ENCODE peak calls at places on chromosomes 16 and 17, in six cellular contexts. One of them, this sample, is unnamed.

GRCh38 chr16:66344533-66345145 is 21.9 kb upstream of the CDH5 start:
- DNase-seq in colonic mucosa: peak; percentile 45
- DNase-seq in A549: peak; percentile 31
- DNase-seq in natural killer cell: no peak
- DNase-seq in tibial nerve: peak; percentile 86
- DNase-seq in ovary: no peak
- DNase-seq in this sample: no peak

GRCh38 chr16:66904846-66905632 is 13.6 kb downstream of the CDH16 start:
- DNase-seq in colonic mucosa: no peak
- DNase-seq in A549: no peak
- DNase-seq in natural killer cell: no peak
- DNase-seq in tibial nerve: no peak
- DNase-seq in ovary: peak; percentile 73
- DNase-seq in this sample: no peak

GRCh38 chr17:28744104-28744801 is 442 bp downstream of the TRAF4 start:
- DNase-seq in colonic mucosa: peak; percentile 76
- DNase-seq in A549: peak; percentile 81
- DNase-seq in natural killer cell: peak; percentile 60
- DNase-seq in tibial nerve: peak; percentile 54
- DNase-seq in ovary: peak; percentile 83
- DNase-seq in this sample: no peak

GRCh38 chr17:48597492-48597774 is 3.9 kb upstream of the HOXB5 start:
- DNase-seq in colonic mucosa: no peak
- DNase-seq in A549: no peak
- DNase-seq in natural killer cell: no peak
- DNase-seq in tibial nerve: no peak
- DNase-seq in ovary: no peak
- DNase-seq in this sample: no peak

GRCh38 chr16:73997340-73997711 is 299.3 kb upstream of the PSMD7 start:
- DNase-seq in colonic mucosa: peak; percentile 22
- DNase-seq in A549: no peak
- DNase-seq in natural killer cell: no peak
- DNase-seq in tibial nerve: no peak
- DNase-seq in ovary: no peak
- DNase-seq in this sample: no peak

GRCh38 chr16:4370570-4371480 is 823 bp upstream of the VASN start:
- DNase-seq in colonic mucosa: peak; percentile 66
- DNase-seq in A549: no peak
- DNase-seq in natural killer cell: no peak
- DNase-seq in tibial nerve: peak; percentile 70
- DNase-seq in ovary: peak; percentile 94
- DNase-seq in this sample: no peak

GRCh38 chr17:5123343-5124124 is 7.7 kb downstream of the USP6 start:
- DNase-seq in colonic mucosa: peak; percentile 11
- DNase-seq in A549: no peak
- DNase-seq in natural killer cell: no peak
- DNase-seq in tibial nerve: no peak
- DNase-seq in ovary: no peak
- DNase-seq in this sample: no peak

GRCh38 chr16:81831722-81832126 is 52.6 kb downstream of the PLCG2 start:
- DNase-seq in colonic mucosa: peak; percentile 51
- DNase-seq in A549: no peak
- DNase-seq in natural killer cell: peak; percentile 79
- DNase-seq in tibial nerve: peak; percentile 7
- DNase-seq in ovary: no peak
- DNase-seq in this sample: peak; percentile 94

GRCh38 chr16:57482845-57483545 is 3.3 kb downstream of the DOK4 start:
- DNase-seq in colonic mucosa: no peak
- DNase-seq in A549: no peak
- DNase-seq in natural killer cell: no peak
- DNase-seq in tibial nerve: no peak
- DNase-seq in ovary: no peak
- DNase-seq in this sample: no peak

GRCh38 chr17:28665994-28666393 is 4.0 kb downstream of the SUPT6H start:
- DNase-seq in colonic mucosa: no peak
- DNase-seq in A549: no peak
- DNase-seq in natural killer cell: no peak
- DNase-seq in tibial nerve: no peak
- DNase-seq in ovary: no peak
- DNase-seq in this sample: no peak

GRCh38 chr16:539901-540530 is 12.5 kb downstream of the CAPN15 start:
- DNase-seq in colonic mucosa: no peak
- DNase-seq in A549: no peak
- DNase-seq in natural killer cell: no peak
- DNase-seq in tibial nerve: no peak
- DNase-seq in ovary: no peak
- DNase-seq in this sample: no peak
- TF ChIP-seq CTCF in colonic mucosa: no peak
- TF ChIP-seq CTCF in A549: no peak
- TF ChIP-seq CTCF in natural killer cell: no peak
- TF ChIP-seq CTCF in tibial nerve: no peak
- TF ChIP-seq CTCF in ovary: no peak
- TF ChIP-seq CTCF in this sample: no peak

DNA sequence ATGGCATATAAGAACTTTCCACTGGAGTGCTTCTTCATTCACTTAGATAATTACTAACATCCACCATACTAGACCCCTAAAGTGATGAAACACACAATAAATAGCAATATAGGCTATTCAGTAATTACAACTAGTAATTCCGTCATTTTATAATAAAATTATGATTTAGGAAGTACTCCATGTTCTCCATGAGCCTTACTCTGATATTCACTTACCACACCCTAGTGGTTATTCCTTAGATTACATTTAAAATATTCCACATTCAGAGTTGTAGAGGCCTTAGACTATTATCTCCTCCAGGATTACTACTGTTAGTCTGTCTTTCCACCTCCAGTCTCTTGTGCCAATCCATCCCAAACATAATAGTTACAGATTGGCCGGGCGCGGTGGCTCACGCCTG is 62.4 kb downstream of the STH start:
- DNase-seq in colonic mucosa: no peak
- DNase-seq in A549: peak; percentile 42
- DNase-seq in natural killer cell: no peak
- DNase-seq in tibial nerve: no peak
- DNase-seq in ovary: no peak
- DNase-seq in this sample: no peak
- TF ChIP-seq CTCF in colonic mucosa: no peak
- TF ChIP-seq CTCF in A549: peak; percentile 46
- TF ChIP-seq CTCF in natural killer cell: peak; percentile 48
- TF ChIP-seq CTCF in tibial nerve: no peak
- TF ChIP-seq CTCF in ovary: no peak
- TF ChIP-seq CTCF in this sample: peak; percentile 59

DNA sequence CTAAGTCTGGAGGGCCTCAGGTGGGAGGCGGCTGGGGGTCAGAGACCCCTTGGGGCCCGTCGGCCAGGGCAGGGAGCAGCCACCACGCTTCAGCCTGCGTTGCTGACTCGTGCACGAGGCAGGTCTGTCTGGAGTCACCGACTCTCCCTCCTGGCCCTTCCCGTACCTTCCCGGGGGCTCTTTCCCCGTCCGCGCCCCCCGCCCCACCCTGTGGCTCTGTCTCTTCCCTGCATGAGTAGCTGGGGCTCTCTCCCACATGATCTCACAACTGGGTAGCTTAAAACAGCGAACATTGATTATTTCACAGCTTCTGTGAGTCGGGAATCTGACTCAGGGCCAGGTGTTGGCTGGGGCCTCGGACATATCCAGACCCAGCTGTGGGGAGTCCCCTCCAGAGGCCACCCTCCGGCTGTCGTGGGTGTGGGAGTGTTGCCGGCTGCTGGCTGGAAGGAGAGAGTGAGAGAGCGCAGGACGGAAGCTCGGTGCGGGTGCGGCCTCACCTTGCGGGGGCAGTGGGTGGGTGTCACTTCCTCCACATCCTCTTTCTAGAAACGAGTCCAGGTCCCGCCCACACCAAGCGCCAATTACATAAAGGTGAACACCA is 17.3 kb downstream of the BAHCC1 start:
- DNase-seq in colonic mucosa: no peak
- DNase-seq in A549: no peak
- DNase-seq in natural killer cell: peak; percentile 60
- DNase-seq in tibial nerve: no peak
- DNase-seq in ovary: peak; percentile 61
- DNase-seq in this sample: no peak
- TF ChIP-seq CTCF in colonic mucosa: no peak
- TF ChIP-seq CTCF in A549: no peak
- TF ChIP-seq CTCF in natural killer cell: no peak
- TF ChIP-seq CTCF in tibial nerve: no peak
- TF ChIP-seq CTCF in ovary: no peak
- TF ChIP-seq CTCF in this sample: no peak

DNA sequence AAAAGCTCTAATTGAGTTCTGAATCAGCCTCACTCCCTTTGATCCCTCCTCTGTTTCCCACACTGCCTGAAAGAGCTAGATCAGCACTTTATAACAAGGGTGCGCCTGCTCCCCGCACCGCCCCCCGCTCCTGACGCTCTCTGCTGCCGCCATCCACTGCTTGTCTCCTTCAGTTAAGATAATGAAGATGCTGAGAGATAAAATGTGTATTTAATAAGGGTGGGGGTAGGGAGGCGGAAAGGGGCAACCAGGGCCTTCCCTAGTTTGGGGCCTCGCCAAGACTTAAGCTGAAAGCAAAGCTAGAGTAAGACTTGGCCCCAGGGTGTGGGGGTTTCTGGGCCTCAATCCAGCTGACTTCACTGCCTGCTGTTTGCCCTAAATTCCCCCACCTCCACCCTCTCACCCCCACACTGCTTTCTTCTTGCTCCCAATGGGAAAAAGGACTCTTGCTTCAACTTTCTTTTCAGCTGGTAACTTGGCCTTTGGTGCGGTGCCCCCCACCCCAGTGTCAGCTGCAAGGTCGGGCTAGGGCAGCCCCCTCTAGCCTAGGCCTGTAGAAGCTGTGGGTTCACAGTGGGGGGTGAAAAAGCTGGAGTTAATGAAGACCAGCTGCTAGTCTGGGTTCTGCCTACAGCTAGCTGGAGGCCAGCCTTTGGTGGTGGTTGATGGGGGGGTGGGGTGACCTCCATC is 1.8 kb upstream of the RARA start:
- DNase-seq in colonic mucosa: peak; percentile 45
- DNase-seq in A549: no peak
- DNase-seq in natural killer cell: no peak
- DNase-seq in tibial nerve: no peak
- DNase-seq in ovary: no peak
- DNase-seq in this sample: no peak
- TF ChIP-seq CTCF in colonic mucosa: no peak
- TF ChIP-seq CTCF in A549: no peak
- TF ChIP-seq CTCF in natural killer cell: no peak
- TF ChIP-seq CTCF in tibial nerve: no peak
- TF ChIP-seq CTCF in ovary: no peak
- TF ChIP-seq CTCF in this sample: no peak